ENCODE peak calls at places on chromosomes 12 and 14, in nine cellular contexts. O is transverse colon, V is gastrocnemius medialis, T is mammary epithelial cell, A is heart right ventricle, K is aorta, W is left lung, U is body of pancreas, X is cardiac muscle cell. M is an unnamed sample.

GRCh38 chr12:83954939-83955601 is 957.5 kb downstream of the SLC6A15 start:
- DNase-seq in O (no peak), V (no peak), T (peak; percentile 12), A (no peak), K (no peak), W (no peak), U (no peak), X (peak; percentile 10), M (no peak)

GRCh38 chr12:80504389-80505153 is 60.5 kb downstream of the PTPRQ start:
- DNase-seq in O (no peak), V (no peak), T (no peak), A (no peak), K (no peak), W (no peak), U (no peak), X (no peak), M (no peak)

GRCh38 chr12:12408265-12408690 is 51.4 kb downstream of the BORCS5 start:
- DNase-seq in O (no peak), V (no peak), T (no peak), A (no peak), K (no peak), W (no peak), U (no peak), X (no peak), M (no peak)

GRCh38 chr14:73995977-73996378 is 23.1 kb downstream of the ENTPD5 start:
- DNase-seq in O (peak; percentile 67), V (no peak), T (no peak), A (no peak), K (no peak), W (no peak), U (no peak), X (no peak), M (no peak)

GRCh38 chr14:81990312-81990761 is 456.7 kb upstream of the SEL1L start:
- DNase-seq in O (peak; percentile 27), V (no peak), T (peak; percentile 32), A (no peak), K (no peak), W (no peak), U (peak; percentile 66), X (peak; percentile 66), M (no peak)

GRCh38 chr12:115351513-115352077 is 667.6 kb upstream of the TBX3 start:
- DNase-seq in O (no peak), V (no peak), T (peak; percentile 57), A (no peak), K (no peak), W (no peak), U (no peak), X (peak; percentile 86), M (no peak)

GRCh38 chr14:102333795-102334415 is 14.4 kb downstream of the ZNF839 start:
- DNase-seq in O (no peak), V (no peak), T (no peak), A (no peak), K (peak; percentile 53), W (no peak), U (no peak), X (no peak), M (no peak)

GRCh38 chr14:31389947-31390346 is 30.4 kb downstream of the HEATR5A start:
- DNase-seq in O (no peak), V (no peak), T (no peak), A (no peak), K (no peak), W (no peak), U (no peak), X (no peak), M (no peak)

GRCh38 chr12:102883204-102883799 is 33.7 kb downstream of the PAH start:
- DNase-seq in O (peak; percentile 35), V (no peak), T (peak; percentile 16), A (peak; percentile 36), K (peak; percentile 83), W (peak; percentile 41), U (peak; percentile 76), X (peak; percentile 40), M (peak; percentile 38)

GRCh38 chr14:64706552-64707193 is 2.4 kb downstream of the PLEKHG3 start:
- DNase-seq in O (no peak), V (no peak), T (no peak), A (peak; percentile 54), K (peak; percentile 67), W (no peak), U (no peak), X (no peak), M (no peak)

GRCh38 chr12:124804011-124804621 is 59.5 kb downstream of the SCARB1 start:
- DNase-seq in O (no peak), V (peak; percentile 61), T (no peak), A (no peak), K (no peak), W (peak; percentile 58), U (peak; percentile 26), X (peak; percentile 12), M (peak; percentile 47)

GRCh38 chr14:89013098-89013504 is 188.7 kb downstream of the TTC8 start:
- DNase-seq in O (peak; percentile 79), V (no peak), T (no peak), A (no peak), K (no peak), W (no peak), U (peak; percentile 82), X (peak; percentile 50), M (no peak)

GRCh38 chr12:125533434-125534029 is 468.3 kb downstream of the AACS start:
- DNase-seq in O (peak; percentile 25), V (no peak), T (no peak), A (peak; percentile 19), K (no peak), W (no peak), U (peak; percentile 28), X (no peak), M (no peak)

GRCh38 chr14:101475468-101476257 is 85.6 kb upstream of the DIO3 start:
- DNase-seq in O (no peak), V (no peak), T (peak; percentile 31), A (no peak), K (peak; percentile 72), W (peak; percentile 31), U (peak; percentile 49), X (peak; percentile 95), M (no peak)

GRCh38 chr14:24274101-24274543 is 2.7 kb upstream of the RABGGTA start:
- DNase-seq in O (no peak), V (no peak), T (peak; percentile 99), A (no peak), K (no peak), W (no peak), U (peak; percentile 71), X (no peak), M (no peak)

GRCh38 chr14:101657372-101657771 is 96.1 kb downstream of the DIO3 start:
- DNase-seq in O (no peak), V (no peak), T (peak; percentile 8), A (no peak), K (no peak), W (no peak), U (no peak), X (no peak), M (no peak)

GRCh38 chr12:99704036-99704435 is 56.5 kb downstream of the GARIN6 start:
- DNase-seq in O (no peak), V (no peak), T (no peak), A (no peak), K (no peak), W (no peak), U (no peak), X (no peak), M (no peak)

GRCh38 chr12:26017484-26018211 is 59.2 kb downstream of the RASSF8 start:
- DNase-seq in O (no peak), V (no peak), T (peak; percentile 26), A (peak; percentile 12), K (no peak), W (no peak), U (peak; percentile 22), X (peak; percentile 53), M (no peak)

DNA sequence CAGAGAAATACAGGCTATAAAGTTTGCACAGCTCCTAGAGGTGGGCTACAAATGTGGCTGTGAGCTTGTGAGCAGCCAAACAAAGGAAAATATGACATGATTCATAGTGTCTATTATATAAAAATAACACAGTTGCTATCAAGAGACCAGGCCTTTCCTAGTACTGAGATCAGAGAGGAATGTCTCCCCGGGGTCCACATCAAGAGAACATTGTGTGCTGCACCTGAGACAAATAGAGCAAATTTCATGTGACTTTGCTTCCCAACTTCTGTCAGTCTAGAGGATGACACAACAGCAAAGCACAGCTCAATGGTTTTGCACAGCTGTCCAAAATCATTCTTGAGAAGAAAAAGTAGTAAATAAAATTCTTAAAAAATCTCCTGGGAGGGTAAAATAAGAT is 297.5 kb upstream of the PRKD1 start:
- DNase-seq in O (no peak), V (peak; percentile 51), T (no peak), A (no peak), K (no peak), W (no peak), U (no peak), X (peak; percentile 8), M (peak; percentile 13)
- H3K4me1 ChIP-seq in O (peaks cover 22% of the 10 kb centered on the region), V (peaks cover 17% of the 10 kb centered on the region), T (peaks cover 24% of the 10 kb centered on the region), A (peaks cover 33% of the 10 kb centered on the region), K (peaks cover 17% of the 10 kb centered on the region), W (no peaks in the 10 kb centered on the region), U (peaks cover 42% of the 10 kb centered on the region), X (no peaks in the 10 kb centered on the region), M (peaks cover 11% of the 10 kb centered on the region)

GRCh38 chr12:69468237-69469026 is 1.8 kb upstream of the FRS2 start:
- DNase-seq in O (no peak), V (no peak), T (peak; percentile 80), A (no peak), K (no peak), W (no peak), U (no peak), X (peak; percentile 12), M (no peak)

GRCh38 chr12:69469854-69470188 is 367 bp upstream of the FRS2 start:
- DNase-seq in O (no peak), V (no peak), T (no peak), A (no peak), K (no peak), W (no peak), U (no peak), X (no peak), M (no peak)

GRCh38 chr12:69473229-69473628 is 3.0 kb downstream of the FRS2 start:
- DNase-seq in O (no peak), V (no peak), T (no peak), A (no peak), K (no peak), W (no peak), U (no peak), X (no peak), M (no peak)

GRCh38 chr12:69470189-69471094 is at the start of gene FRS2:
- DNase-seq in O (peak; percentile 93), V (peak; percentile 80), T (peak; percentile 85), A (peak; percentile 92), K (peak; percentile 97), W (peak; percentile 93), U (peak; percentile 92), X (peak; percentile 94), M (peak; percentile 95)

GRCh38 chr12:69471667-69472385 is 1.6 kb downstream of the FRS2 start:
- DNase-seq in O (no peak), V (no peak), T (no peak), A (no peak), K (no peak), W (no peak), U (no peak), X (no peak), M (no peak)
- H3K4me1 ChIP-seq in O (peaks cover 23% of the 10 kb centered on the region), V (peaks cover 58% of the 10 kb centered on the region), T (peaks cover 27% of the 10 kb centered on the region), A (peaks cover 61% of the 10 kb centered on the region), K (peaks cover 19% of the 10 kb centered on the region), W (peaks cover 13% of the 10 kb centered on the region), U (peaks cover 49% of the 10 kb centered on the region), X (peaks cover 46% of the 10 kb centered on the region), M (peaks cover 47% of the 10 kb centered on the region)

GRCh38 chr12:6932766-6933165 is 5.0 kb downstream of the ATN1 start:
- DNase-seq in O (no peak), V (no peak), T (no peak), A (no peak), K (no peak), W (no peak), U (no peak), X (no peak), M (no peak)
- H3K4me1 ChIP-seq in O (peaks cover 56% of the 10 kb centered on the region), V (peaks cover 41% of the 10 kb centered on the region), T (peaks cover 42% of the 10 kb centered on the region), A (peaks cover 83% of the 10 kb centered on the region), K (no peaks in the 10 kb centered on the region), W (peaks cover 34% of the 10 kb centered on the region), U (peaks cover 40% of the 10 kb centered on the region), X (peaks cover 12% of the 10 kb centered on the region), M (peaks cover 29% of the 10 kb centered on the region)

GRCh38 chr12:32695787-32696186 is 16.7 kb downstream of the DNM1L start:
- DNase-seq in O (no peak), V (no peak), T (no peak), A (no peak), K (no peak), W (no peak), U (no peak), X (no peak), M (no peak)
- H3K4me1 ChIP-seq in O (no peaks in the 10 kb centered on the region), V (no peaks in the 10 kb centered on the region), T (no peaks in the 10 kb centered on the region), A (no peaks in the 10 kb centered on the region), K (no peaks in the 10 kb centered on the region), W (no peaks in the 10 kb centered on the region), U (no peaks in the 10 kb centered on the region), X (no peaks in the 10 kb centered on the region), M (peaks cover 21% of the 10 kb centered on the region)